ENCODE peak calls at places on chromosomes 6 and 20, in eight cellular contexts. L, K, G, Y, D, N, M and R are unnamed samples.
A peak's percentile ranks its signal among the peaks of the same experiment; 100 is the strongest.

GRCh38 chr6:82467338-82467737 is 103.7 kb downstream of the TPBG start:
- DNase-seq in L (no peak), K (no peak), G (no peak), Y (no peak), D (no peak), N (no peak), M (no peak), R (no peak)

GRCh38 chr6:81999826-82000225 is 247.3 kb upstream of the TENT5A start:
- DNase-seq in L (no peak), K (no peak), G (no peak), Y (no peak), D (no peak), N (no peak), M (peak; percentile 28), R (no peak)

GRCh38 chr6:28729501-28730402 is 194.0 kb downstream of the TRIM27 start:
- DNase-seq in L (no peak), K (no peak), G (no peak), Y (no peak), D (no peak), N (no peak), M (no peak), R (no peak)

GRCh38 chr6:159193923-159194322 is 24.7 kb downstream of the FNDC1 start:
- DNase-seq in L (no peak), K (no peak), G (no peak), Y (no peak), D (no peak), N (no peak), M (no peak), R (no peak)

GRCh38 chr6:4909063-4909645 is 94.7 kb downstream of the RPP40 start:
- DNase-seq in L (no peak), K (no peak), G (no peak), Y (no peak), D (no peak), N (no peak), M (no peak), R (no peak)

GRCh38 chr6:166556871-166557322 is 29.6 kb downstream of the RAMACL start:
- DNase-seq in L (no peak), K (peak; percentile 98), G (no peak), Y (no peak), D (peak; percentile 93), N (peak; percentile 74), M (peak; percentile 92), R (peak; percentile 95)

GRCh38 chr6:79631800-79632172 is 657 bp downstream of the SH3BGRL2 start:
- DNase-seq in L (no peak), K (no peak), G (no peak), Y (no peak), D (no peak), N (no peak), M (no peak), R (no peak)

GRCh38 chr6:31525553-31525931 is 3.2 kb upstream of the MCCD1 start:
- DNase-seq in L (no peak), K (no peak), G (no peak), Y (no peak), D (no peak), N (no peak), M (no peak), R (no peak)

GRCh38 chr6:3438190-3439167 is 18.4 kb downstream of the SLC22A23 start:
- DNase-seq in L (peak; percentile 47), K (no peak), G (no peak), Y (no peak), D (no peak), N (no peak), M (peak; percentile 48), R (no peak)

GRCh38 chr20:58893355-58894151 is 41.0 kb downstream of the GNAS start:
- DNase-seq in L (no peak), K (no peak), G (no peak), Y (no peak), D (no peak), N (no peak), M (no peak), R (no peak)

GRCh38 chr6:65649392-65649791 is 57.6 kb downstream of the EYS start:
- DNase-seq in L (no peak), K (no peak), G (no peak), Y (no peak), D (no peak), N (no peak), M (no peak), R (no peak)

GRCh38 chr20:18989736-18990474 is 176.3 kb downstream of the SCP2D1 start:
- DNase-seq in L (no peak), K (no peak), G (no peak), Y (no peak), D (no peak), N (no peak), M (no peak), R (no peak)

GRCh38 chr6:55578537-55579363 is at the start of gene HMGCLL1:
- DNase-seq in L (peak; percentile 79), K (no peak), G (peak; percentile 63), Y (no peak), D (peak; percentile 71), N (peak; percentile 42), M (no peak), R (peak; percentile 76)

GRCh38 chr6:7742214-7742613 is 16.3 kb downstream of the BMP6 start:
- DNase-seq in L (no peak), K (no peak), G (no peak), Y (no peak), D (no peak), N (peak; percentile 24), M (no peak), R (no peak)

GRCh38 chr20:44683263-44684046 is 31.7 kb upstream of the CCN5 start:
- DNase-seq in L (peak; percentile 64), K (no peak), G (peak; percentile 75), Y (peak; percentile 38), D (no peak), N (no peak), M (peak; percentile 48), R (peak; percentile 69)

GRCh38 chr6:150334790-150335783 is 33.7 kb upstream of the IYD start:
- DNase-seq in L (peak; percentile 53), K (peak; percentile 20), G (peak; percentile 57), Y (no peak), D (peak; percentile 35), N (no peak), M (peak; percentile 39), R (peak; percentile 60)

GRCh38 chr6:346389-347030 is 45.0 kb upstream of the IRF4 start:
- DNase-seq in L (no peak), K (no peak), G (no peak), Y (no peak), D (no peak), N (no peak), M (peak; percentile 28), R (no peak)

GRCh38 chr6:100300221-100300736 is 164.4 kb downstream of the SIM1 start:
- DNase-seq in L (no peak), K (peak; percentile 88), G (no peak), Y (no peak), D (no peak), N (no peak), M (peak; percentile 98), R (peak; percentile 96)

GRCh38 chr6:123801067-123801466 is 2.6 kb upstream of the NKAIN2 start:
- DNase-seq in L (no peak), K (no peak), G (no peak), Y (no peak), D (no peak), N (no peak), M (no peak), R (no peak)

GRCh38 chr6:25889877-25890853 is 16.1 kb upstream of the SLC17A3 start:
- DNase-seq in L (peak; percentile 34), K (peak; percentile 36), G (peak; percentile 58), Y (peak; percentile 15), D (no peak), N (no peak), M (peak; percentile 50), R (peak; percentile 73)

GRCh38 chr20:24950836-24951525 is 1.9 kb downstream of the CST7 start:
- DNase-seq in L (no peak), K (no peak), G (no peak), Y (no peak), D (no peak), N (no peak), M (peak; percentile 27), R (no peak)

GRCh38 chr20:61263084-61263695 is 11.1 kb downstream of the CDH4 start:
- DNase-seq in L (peak; percentile 63), K (no peak), G (peak; percentile 73), Y (no peak), D (no peak), N (no peak), M (no peak), R (peak; percentile 24)

GRCh38 chr6:162140453-162140852 is 587.1 kb downstream of the PRKN start:
- DNase-seq in L (no peak), K (no peak), G (no peak), Y (no peak), D (no peak), N (no peak), M (no peak), R (no peak)

GRCh38 chr6:130778946-130779657 is 48.1 kb upstream of the SMLR1 start:
- DNase-seq in L (no peak), K (no peak), G (no peak), Y (no peak), D (no peak), N (no peak), M (peak; percentile 49), R (no peak)

GRCh38 chr20:34524426-34524825 is 8.2 kb downstream of the DYNLRB1 start:
- DNase-seq in L (no peak), K (no peak), G (no peak), Y (no peak), D (no peak), N (no peak), M (no peak), R (no peak)

GRCh38 chr20:2688041-2688591 is 4.5 kb upstream of the EBF4 start:
- DNase-seq in L (peak; percentile 68), K (no peak), G (peak; percentile 73), Y (peak; percentile 80), D (no peak), N (no peak), M (peak; percentile 45), R (peak; percentile 34)